ENCODE peak calls at places on chromosomes 5 and 9, in four cellular contexts. B is substantia nigra, W is islet precursor cell, K is GM19239. Z is an unnamed sample.

GRCh38 chr5:149254506-149254905 is 17.2 kb upstream of the AFAP1L1 start:
- DNase-seq in K (no peak), W (peak), B (no peak), Z (no peak)

GRCh38 chr5:1553642-1554409 is 30.1 kb upstream of the LPCAT1 start:
- DNase-seq in K (no peak), W (no peak), B (no peak), Z (no peak)

GRCh38 chr5:143056792-143057579 is 286.8 kb downstream of the ARHGAP26 start:
- DNase-seq in B (no peak), W (no peak), K (no peak), Z (no peak)

GRCh38 chr5:2910401-2911175 is 159.1 kb upstream of the IRX2 start:
- DNase-seq in W (peak), B (no peak), K (no peak), Z (no peak)

GRCh38 chr5:62134811-62135210 is 171.2 kb upstream of the KIF2A start:
- DNase-seq in B (no peak), K (no peak), W (no peak), Z (no peak)

GRCh38 chr5:99169309-99169708 is 240.5 kb upstream of the CHD1 start:
- DNase-seq in B (no peak), K (no peak), W (no peak), Z (no peak)

GRCh38 chr9:125432715-125433385 is 171.2 kb downstream of the GAPVD1 start:
- DNase-seq in K (no peak), B (no peak), W (peak), Z (no peak)

GRCh38 chr9:72210522-72210921 is 61.3 kb downstream of the GDA start:
- DNase-seq in K (no peak), B (no peak), W (no peak), Z (no peak)

GRCh38 chr9:101427957-101428655 is 7.5 kb downstream of the ALDOB start:
- DNase-seq in W (no peak), K (no peak), B (no peak), Z (no peak)

GRCh38 chr5:89289604-89290003 is 406.6 kb upstream of the MEF2C start:
- DNase-seq in W (no peak), B (no peak), K (no peak), Z (no peak)

GRCh38 chr5:16568875-16569580 is 47.8 kb downstream of the RETREG1 start:
- DNase-seq in B (peak), W (no peak), K (no peak), Z (no peak)

GRCh38 chr9:70049672-70050271 is 6.1 kb downstream of the MAMDC2 start:
- DNase-seq in B (no peak), K (no peak), W (no peak), Z (no peak)

GRCh38 chr5:168393773-168394172 is 92.5 kb upstream of the RARS1 start:
- DNase-seq in W (no peak), K (no peak), B (no peak), Z (no peak)

Z was measured in NCI-H2227 treated with DMSO at 0.1 percent for 48 hours.